ENCODE peak calls at places on chromosomes 1 and 21, in five cellular contexts. M is colonic mucosa, C is thyroid gland, G is heart left ventricle, X is heart right ventricle. S is an unnamed sample.
A peak's percentile ranks its signal among the peaks of the same experiment; 100 is the strongest.

GRCh38 chr1:92795166-92795565 is 10.3 kb upstream of the EVI5 start:
- DNase-seq in X (no peak), C (no peak), G (no peak), M (no peak), S (no peak)

GRCh38 chr1:214551436-214552173 is at the start of gene PTPN14:
- DNase-seq in M (peak; percentile 80), C (peak; percentile 93), X (peak; percentile 89), G (peak; percentile 92), S (peak; percentile 88)

GRCh38 chr1:201020040-201020591 is 3.4 kb downstream of the KIF21B start:
- DNase-seq in X (no peak), C (no peak), M (peak; percentile 69), G (no peak), S (no peak)

GRCh38 chr1:60670313-60670712 is 412.0 kb upstream of the NFIA start:
- DNase-seq in C (no peak), G (no peak), X (no peak), M (no peak), S (peak; percentile 12)

GRCh38 chr1:41380979-41381690 is 19.9 kb downstream of the FOXO6 start:
- DNase-seq in G (peak; percentile 73), M (peak; percentile 38), C (peak; percentile 86), X (no peak), S (peak; percentile 66)

GRCh38 chr21:29233611-29234540 is 64.8 kb upstream of the BACH1 start:
- DNase-seq in C (no peak), M (no peak), G (no peak), X (no peak), S (no peak)

GRCh38 chr1:7549693-7550161 is 221.4 kb upstream of the VAMP3 start:
- DNase-seq in X (no peak), C (no peak), G (no peak), M (no peak), S (no peak)

GRCh38 chr1:147542549-147542857 is 1.2 kb downstream of the BCL9 start:
- DNase-seq in C (no peak), M (peak; percentile 22), G (no peak), X (no peak), S (no peak)

GRCh38 chr1:29339176-29339575 is 102.9 kb downstream of the PTPRU start:
- DNase-seq in M (no peak), C (no peak), G (no peak), X (no peak), S (no peak)

GRCh38 chr1:234725177-234726132 is 115.5 kb upstream of the IRF2BP2 start:
- DNase-seq in C (peak; percentile 84), X (peak; percentile 69), M (peak; percentile 56), G (no peak), S (peak; percentile 71)

GRCh38 chr1:20423169-20423795 is 62.7 kb downstream of the CAMK2N1 start:
- DNase-seq in M (no peak), G (no peak), C (no peak), X (no peak), S (no peak)

GRCh38 chr21:35252831-35253230 is 203.7 kb upstream of the RUNX1 start:
- DNase-seq in M (no peak), C (no peak), X (no peak), G (no peak), S (no peak)
- H3K27ac ChIP-seq in M (no peak overlapping the region), C (no peak overlapping the region), X (no peak overlapping the region), G (no peak overlapping the region), S (no peak overlapping the region)

DNA sequence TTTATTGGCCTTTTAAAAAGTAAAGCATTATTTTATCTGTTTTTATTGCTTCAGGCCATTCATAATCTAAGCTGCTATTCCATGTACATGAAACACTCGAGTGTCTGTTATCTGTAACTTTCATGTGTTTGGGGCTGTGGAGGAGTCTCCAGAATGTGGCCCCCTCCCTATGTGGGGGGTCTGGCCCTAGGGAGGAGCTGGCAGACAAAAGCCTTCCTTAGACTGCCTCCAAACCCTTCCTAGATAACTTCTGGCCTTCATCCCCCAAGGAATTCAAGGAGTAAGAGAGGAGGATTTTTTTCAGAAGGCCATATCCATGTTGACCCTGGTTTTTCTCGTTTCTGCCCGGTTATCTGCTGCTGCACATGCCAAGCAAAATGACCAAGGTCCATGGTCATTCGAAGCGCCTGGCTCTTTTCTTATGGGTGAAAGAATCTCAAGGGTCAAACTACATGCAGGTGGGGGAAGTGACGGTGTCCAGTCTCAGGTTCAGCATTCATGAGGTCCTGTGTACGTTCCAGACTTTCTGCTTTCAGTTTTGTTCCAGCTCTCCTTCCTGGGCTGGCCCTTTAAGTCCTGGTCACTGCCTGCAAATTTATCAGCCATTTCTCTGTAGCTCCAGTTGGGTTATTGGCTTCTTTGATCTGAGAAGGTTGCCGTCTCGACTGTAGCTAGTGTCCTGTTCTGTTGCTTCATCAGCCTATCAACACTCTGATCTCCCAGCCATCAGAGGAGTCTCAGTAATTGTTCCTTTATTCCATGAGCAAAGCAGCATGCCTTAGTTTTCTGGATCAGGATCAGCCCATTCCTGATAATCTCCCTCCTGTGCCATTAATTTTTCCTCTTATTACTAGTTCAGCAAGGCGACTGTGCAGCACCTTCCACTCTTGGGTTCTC is 8.4 kb downstream of the TENT5C start:
- DNase-seq in X (no peak), G (no peak), C (peak; percentile 29), M (no peak), S (peak; percentile 35)
- H3K27ac ChIP-seq in X (no peak overlapping the region), G (peak overlapping the region; percentile 65), C (peak overlapping the region; percentile 33), M (peak overlapping the region; percentile 75), S (peak overlapping the region; percentile 93)

GRCh38 chr21:16532841-16533240 is 803.1 kb downstream of the USP25 start:
- DNase-seq in M (no peak), G (no peak), C (no peak), X (no peak), S (no peak)
- H3K27ac ChIP-seq in M (no peak overlapping the region), G (peak overlapping the region; percentile 87), C (no peak overlapping the region), X (peak overlapping the region; percentile 85), S (no peak overlapping the region)

GRCh38 chr1:199178646-199179045 is 539.8 kb downstream of the PTPRC start:
- DNase-seq in C (no peak), G (no peak), M (no peak), X (no peak), S (no peak)

GRCh38 chr1:199176713-199177112 is 537.9 kb downstream of the PTPRC start:
- DNase-seq in G (no peak), X (no peak), M (no peak), C (no peak), S (no peak)

GRCh38 chr1:199184180-199184579 is 545.3 kb downstream of the PTPRC start:
- DNase-seq in C (no peak), X (no peak), G (no peak), M (no peak), S (no peak)

GRCh38 chr1:199182151-199182843 is 543.5 kb downstream of the PTPRC start:
- DNase-seq in M (no peak), C (no peak), G (no peak), X (no peak), S (no peak)
- H3K27ac ChIP-seq in M (no peak overlapping the region), C (no peak overlapping the region), G (no peak overlapping the region), X (no peak overlapping the region), S (no peak overlapping the region)

GRCh38 chr1:238233966-238234365 is 343.2 kb upstream of the ZP4 start:
- DNase-seq in X (no peak), G (no peak), C (no peak), M (no peak), S (no peak)
- H3K27ac ChIP-seq in X (no peak overlapping the region), G (no peak overlapping the region), C (no peak overlapping the region), M (no peak overlapping the region), S (no peak overlapping the region)

S was measured in body of pancreas.